ENCODE peak calls at places on chromosomes 16 and 17, in eight cellular contexts. One of them, this sample, is unnamed.

GRCh38 chr16:80158766-80159165 is 382.0 kb upstream of the DYNLRB2 start:
- DNase-seq in fibroblast of lung: peak; percentile 58
- DNase-seq in AG09319: no peak
- DNase-seq in cardiac muscle cell: no peak
- DNase-seq in stimulated activated CD8-positive, alpha-beta memory T cell treated with anti-CD3 and anti-CD28 coated beads, Interleukin-7, amount 100 ng/mL, for 4 hours: no peak
- DNase-seq in mucosa of descending colon: no peak
- DNase-seq in fibroblast of pulmonary artery: peak; percentile 26
- DNase-seq in activated naive CD4-positive, alpha-beta T cell: no peak
- DNase-seq in this sample: peak; percentile 77

GRCh38 chr16:4936991-4937781 is at the start of gene PPL:
- DNase-seq in fibroblast of lung: no peak
- DNase-seq in AG09319: no peak
- DNase-seq in cardiac muscle cell: no peak
- DNase-seq in stimulated activated CD8-positive, alpha-beta memory T cell treated with anti-CD3 and anti-CD28 coated beads, Interleukin-7, amount 100 ng/mL, for 4 hours: no peak
- DNase-seq in mucosa of descending colon: peak; percentile 93
- DNase-seq in fibroblast of pulmonary artery: no peak
- DNase-seq in activated naive CD4-positive, alpha-beta T cell: no peak
- DNase-seq in this sample: no peak

GRCh38 chr16:61814716-61815347 is 221.4 kb downstream of the CDH8 start:
- DNase-seq in fibroblast of lung: no peak
- DNase-seq in AG09319: no peak
- DNase-seq in cardiac muscle cell: no peak
- DNase-seq in stimulated activated CD8-positive, alpha-beta memory T cell treated with anti-CD3 and anti-CD28 coated beads, Interleukin-7, amount 100 ng/mL, for 4 hours: no peak
- DNase-seq in mucosa of descending colon: no peak
- DNase-seq in fibroblast of pulmonary artery: no peak
- DNase-seq in activated naive CD4-positive, alpha-beta T cell: no peak
- DNase-seq in this sample: no peak

GRCh38 chr16:47711809-47712208 is 250.7 kb downstream of the PHKB start:
- DNase-seq in fibroblast of lung: no peak
- DNase-seq in AG09319: no peak
- DNase-seq in cardiac muscle cell: no peak
- DNase-seq in stimulated activated CD8-positive, alpha-beta memory T cell treated with anti-CD3 and anti-CD28 coated beads, Interleukin-7, amount 100 ng/mL, for 4 hours: no peak
- DNase-seq in mucosa of descending colon: no peak
- DNase-seq in fibroblast of pulmonary artery: no peak
- DNase-seq in activated naive CD4-positive, alpha-beta T cell: no peak
- DNase-seq in this sample: no peak

GRCh38 chr17:72121164-72122001 is 563 bp downstream of the SOX9 start:
- DNase-seq in fibroblast of lung: peak; percentile 75
- DNase-seq in AG09319: no peak
- DNase-seq in cardiac muscle cell: peak; percentile 74
- DNase-seq in stimulated activated CD8-positive, alpha-beta memory T cell treated with anti-CD3 and anti-CD28 coated beads, Interleukin-7, amount 100 ng/mL, for 4 hours: no peak
- DNase-seq in mucosa of descending colon: peak; percentile 66
- DNase-seq in fibroblast of pulmonary artery: peak; percentile 70
- DNase-seq in activated naive CD4-positive, alpha-beta T cell: no peak
- DNase-seq in this sample: peak; percentile 73

GRCh38 chr16:86242244-86243122 is 267.8 kb upstream of the FOXF1 start:
- DNase-seq in fibroblast of lung: no peak
- DNase-seq in AG09319: no peak
- DNase-seq in cardiac muscle cell: no peak
- DNase-seq in stimulated activated CD8-positive, alpha-beta memory T cell treated with anti-CD3 and anti-CD28 coated beads, Interleukin-7, amount 100 ng/mL, for 4 hours: no peak
- DNase-seq in mucosa of descending colon: no peak
- DNase-seq in fibroblast of pulmonary artery: no peak
- DNase-seq in activated naive CD4-positive, alpha-beta T cell: no peak
- DNase-seq in this sample: no peak

GRCh38 chr16:15435216-15435864 is 952 bp downstream of the BMERB1 start:
- DNase-seq in fibroblast of lung: peak; percentile 20
- DNase-seq in AG09319: no peak
- DNase-seq in cardiac muscle cell: no peak
- DNase-seq in stimulated activated CD8-positive, alpha-beta memory T cell treated with anti-CD3 and anti-CD28 coated beads, Interleukin-7, amount 100 ng/mL, for 4 hours: no peak
- DNase-seq in mucosa of descending colon: no peak
- DNase-seq in fibroblast of pulmonary artery: no peak
- DNase-seq in activated naive CD4-positive, alpha-beta T cell: no peak
- DNase-seq in this sample: peak; percentile 24

GRCh38 chr16:79982356-79982755 is 381.8 kb upstream of the MAF start:
- DNase-seq in fibroblast of lung: no peak
- DNase-seq in AG09319: no peak
- DNase-seq in cardiac muscle cell: no peak
- DNase-seq in stimulated activated CD8-positive, alpha-beta memory T cell treated with anti-CD3 and anti-CD28 coated beads, Interleukin-7, amount 100 ng/mL, for 4 hours: no peak
- DNase-seq in mucosa of descending colon: no peak
- DNase-seq in fibroblast of pulmonary artery: no peak
- DNase-seq in activated naive CD4-positive, alpha-beta T cell: no peak
- DNase-seq in this sample: no peak

GRCh38 chr17:16351831-16352230 is 1.4 kb downstream of the CENPV start:
- DNase-seq in fibroblast of lung: peak; percentile 54
- DNase-seq in AG09319: no peak
- DNase-seq in cardiac muscle cell: peak; percentile 49
- DNase-seq in stimulated activated CD8-positive, alpha-beta memory T cell treated with anti-CD3 and anti-CD28 coated beads, Interleukin-7, amount 100 ng/mL, for 4 hours: no peak
- DNase-seq in mucosa of descending colon: no peak
- DNase-seq in fibroblast of pulmonary artery: peak; percentile 53
- DNase-seq in activated naive CD4-positive, alpha-beta T cell: no peak
- DNase-seq in this sample: peak; percentile 76

GRCh38 chr17:49390548-49391324 is 23.9 kb downstream of the PHB1 start:
- DNase-seq in fibroblast of lung: no peak
- DNase-seq in AG09319: no peak
- DNase-seq in cardiac muscle cell: no peak
- DNase-seq in stimulated activated CD8-positive, alpha-beta memory T cell treated with anti-CD3 and anti-CD28 coated beads, Interleukin-7, amount 100 ng/mL, for 4 hours: no peak
- DNase-seq in mucosa of descending colon: peak; percentile 63
- DNase-seq in fibroblast of pulmonary artery: no peak
- DNase-seq in activated naive CD4-positive, alpha-beta T cell: no peak
- DNase-seq in this sample: peak; percentile 17

GRCh38 chr16:8639694-8640093 is 18.2 kb downstream of the METTL22 start:
- DNase-seq in fibroblast of lung: no peak
- DNase-seq in AG09319: no peak
- DNase-seq in cardiac muscle cell: no peak
- DNase-seq in stimulated activated CD8-positive, alpha-beta memory T cell treated with anti-CD3 and anti-CD28 coated beads, Interleukin-7, amount 100 ng/mL, for 4 hours: no peak
- DNase-seq in mucosa of descending colon: no peak
- DNase-seq in fibroblast of pulmonary artery: no peak
- DNase-seq in activated naive CD4-positive, alpha-beta T cell: no peak
- DNase-seq in this sample: no peak

GRCh38 chr16:88383401-88384221 is 852 bp downstream of the ZNF469 start:
- DNase-seq in fibroblast of lung: peak; percentile 58
- DNase-seq in AG09319: peak; percentile 27
- DNase-seq in cardiac muscle cell: peak; percentile 53
- DNase-seq in stimulated activated CD8-positive, alpha-beta memory T cell treated with anti-CD3 and anti-CD28 coated beads, Interleukin-7, amount 100 ng/mL, for 4 hours: no peak
- DNase-seq in mucosa of descending colon: peak; percentile 49
- DNase-seq in fibroblast of pulmonary artery: peak; percentile 31
- DNase-seq in activated naive CD4-positive, alpha-beta T cell: no peak
- DNase-seq in this sample: peak; percentile 42

GRCh38 chr17:72717276-72717675 is 375.2 kb downstream of the SLC39A11 start:
- DNase-seq in fibroblast of lung: no peak
- DNase-seq in AG09319: no peak
- DNase-seq in cardiac muscle cell: no peak
- DNase-seq in stimulated activated CD8-positive, alpha-beta memory T cell treated with anti-CD3 and anti-CD28 coated beads, Interleukin-7, amount 100 ng/mL, for 4 hours: no peak
- DNase-seq in mucosa of descending colon: no peak
- DNase-seq in fibroblast of pulmonary artery: no peak
- DNase-seq in activated naive CD4-positive, alpha-beta T cell: no peak
- DNase-seq in this sample: no peak

GRCh38 chr16:66728117-66728787 is 23.2 kb downstream of the DYNC1LI2 start:
- DNase-seq in fibroblast of lung: peak; percentile 83
- DNase-seq in AG09319: no peak
- DNase-seq in cardiac muscle cell: peak; percentile 80
- DNase-seq in stimulated activated CD8-positive, alpha-beta memory T cell treated with anti-CD3 and anti-CD28 coated beads, Interleukin-7, amount 100 ng/mL, for 4 hours: no peak
- DNase-seq in mucosa of descending colon: no peak
- DNase-seq in fibroblast of pulmonary artery: peak; percentile 80
- DNase-seq in activated naive CD4-positive, alpha-beta T cell: no peak
- DNase-seq in this sample: peak; percentile 67

GRCh38 chr16:85800321-85800669 is 800 bp downstream of the COX4I1 start:
- DNase-seq in fibroblast of lung: no peak
- DNase-seq in AG09319: no peak
- DNase-seq in cardiac muscle cell: no peak
- DNase-seq in stimulated activated CD8-positive, alpha-beta memory T cell treated with anti-CD3 and anti-CD28 coated beads, Interleukin-7, amount 100 ng/mL, for 4 hours: peak; percentile 12
- DNase-seq in mucosa of descending colon: no peak
- DNase-seq in fibroblast of pulmonary artery: peak; percentile 6
- DNase-seq in activated naive CD4-positive, alpha-beta T cell: no peak
- DNase-seq in this sample: no peak

GRCh38 chr17:68035131-68035522 is 408 bp upstream of the KPNA2 start:
- DNase-seq in fibroblast of lung: no peak
- DNase-seq in AG09319: no peak
- DNase-seq in cardiac muscle cell: no peak
- DNase-seq in stimulated activated CD8-positive, alpha-beta memory T cell treated with anti-CD3 and anti-CD28 coated beads, Interleukin-7, amount 100 ng/mL, for 4 hours: peak; percentile 86
- DNase-seq in mucosa of descending colon: peak; percentile 96
- DNase-seq in fibroblast of pulmonary artery: no peak
- DNase-seq in activated naive CD4-positive, alpha-beta T cell: peak; percentile 81
- DNase-seq in this sample: no peak

GRCh38 chr16:2270588-2271470 is 2.9 kb upstream of the RNPS1 start:
- DNase-seq in fibroblast of lung: no peak
- DNase-seq in AG09319: no peak
- DNase-seq in cardiac muscle cell: no peak
- DNase-seq in stimulated activated CD8-positive, alpha-beta memory T cell treated with anti-CD3 and anti-CD28 coated beads, Interleukin-7, amount 100 ng/mL, for 4 hours: no peak
- DNase-seq in mucosa of descending colon: peak; percentile 53
- DNase-seq in fibroblast of pulmonary artery: no peak
- DNase-seq in activated naive CD4-positive, alpha-beta T cell: no peak
- DNase-seq in this sample: no peak

GRCh38 chr17:1036845-1037237 is 39.9 kb downstream of the TIMM22 start:
- DNase-seq in fibroblast of lung: no peak
- DNase-seq in AG09319: no peak
- DNase-seq in cardiac muscle cell: no peak
- DNase-seq in stimulated activated CD8-positive, alpha-beta memory T cell treated with anti-CD3 and anti-CD28 coated beads, Interleukin-7, amount 100 ng/mL, for 4 hours: no peak
- DNase-seq in mucosa of descending colon: no peak
- DNase-seq in fibroblast of pulmonary artery: no peak
- DNase-seq in activated naive CD4-positive, alpha-beta T cell: no peak
- DNase-seq in this sample: no peak

GRCh38 chr17:16527298-16527697 is 35.3 kb upstream of the LRRC75A start:
- DNase-seq in fibroblast of lung: no peak
- DNase-seq in AG09319: no peak
- DNase-seq in cardiac muscle cell: no peak
- DNase-seq in stimulated activated CD8-positive, alpha-beta memory T cell treated with anti-CD3 and anti-CD28 coated beads, Interleukin-7, amount 100 ng/mL, for 4 hours: no peak
- DNase-seq in mucosa of descending colon: no peak
- DNase-seq in fibroblast of pulmonary artery: no peak
- DNase-seq in activated naive CD4-positive, alpha-beta T cell: no peak
- DNase-seq in this sample: no peak

GRCh38 chr17:81537343-81537855 is 9.2 kb downstream of the FSCN2 start:
- DNase-seq in fibroblast of lung: no peak
- DNase-seq in AG09319: no peak
- DNase-seq in cardiac muscle cell: peak; percentile 21
- DNase-seq in stimulated activated CD8-positive, alpha-beta memory T cell treated with anti-CD3 and anti-CD28 coated beads, Interleukin-7, amount 100 ng/mL, for 4 hours: no peak
- DNase-seq in mucosa of descending colon: no peak
- DNase-seq in fibroblast of pulmonary artery: no peak
- DNase-seq in activated naive CD4-positive, alpha-beta T cell: no peak
- DNase-seq in this sample: no peak

GRCh38 chr17:1186214-1186820 is 6.5 kb upstream of the ABR start:
- DNase-seq in fibroblast of lung: peak; percentile 16
- DNase-seq in AG09319: no peak
- DNase-seq in cardiac muscle cell: no peak
- DNase-seq in stimulated activated CD8-positive, alpha-beta memory T cell treated with anti-CD3 and anti-CD28 coated beads, Interleukin-7, amount 100 ng/mL, for 4 hours: no peak
- DNase-seq in mucosa of descending colon: peak; percentile 53
- DNase-seq in fibroblast of pulmonary artery: no peak
- DNase-seq in activated naive CD4-positive, alpha-beta T cell: no peak
- DNase-seq in this sample: no peak

This sample was measured in amniotic epithelial cell.